ENCODE peak calls at places on chromosome 5, in eight cellular contexts. R, K, O, G, Q, X, I and L are unnamed samples.

GRCh38 chr5:140926903-140927573 is 939 bp downstream of the PCDHAC1 start:
- DNase-seq in R (no peak), K (peak; percentile 38), O (peak; percentile 61), G (no peak), Q (no peak), X (no peak), I (no peak), L (no peak)

GRCh38 chr5:83551826-83552225 is 80.3 kb downstream of the VCAN start:
- DNase-seq in R (no peak), K (no peak), O (no peak), G (peak; percentile 92), Q (no peak), X (no peak), I (no peak), L (no peak)

GRCh38 chr5:76807296-76807695 is 11.5 kb upstream of the F2RL1 start:
- DNase-seq in R (no peak), K (no peak), O (peak; percentile 40), G (peak; percentile 89), Q (no peak), X (no peak), I (no peak), L (no peak)

GRCh38 chr5:14342306-14342705 is 199.2 kb downstream of the TRIO start:
- DNase-seq in R (no peak), K (no peak), O (no peak), G (peak; percentile 66), Q (no peak), X (peak; percentile 25), I (no peak), L (no peak)

GRCh38 chr5:26229848-26230247 is 808.5 kb downstream of the CDH9 start:
- DNase-seq in R (no peak), K (no peak), O (no peak), G (no peak), Q (no peak), X (no peak), I (no peak), L (no peak)

GRCh38 chr5:98308231-98308630 is 465.2 kb upstream of the RGMB start:
- DNase-seq in R (no peak), K (no peak), O (no peak), G (no peak), Q (no peak), X (no peak), I (no peak), L (no peak)

GRCh38 chr5:129724222-129724621 is 23.7 kb upstream of the MINAR2 start:
- DNase-seq in R (no peak), K (no peak), O (no peak), G (no peak), Q (no peak), X (no peak), I (no peak), L (no peak)

GRCh38 chr5:122523776-122524175 is 211.7 kb downstream of the SNCAIP start:
- DNase-seq in R (no peak), K (no peak), O (no peak), G (no peak), Q (no peak), X (no peak), I (no peak), L (no peak)

GRCh38 chr5:94698189-94698588 is 79.7 kb downstream of the SLF1 start:
- DNase-seq in R (no peak), K (no peak), O (no peak), G (no peak), Q (no peak), X (no peak), I (no peak), L (no peak)

GRCh38 chr5:67188274-67188857 is 8.2 kb downstream of the CD180 start:
- DNase-seq in R (no peak), K (no peak), O (no peak), G (no peak), Q (no peak), X (no peak), I (no peak), L (no peak)

GRCh38 chr5:132495672-132496630 is 5.4 kb upstream of the IRF1 start:
- DNase-seq in R (peak; percentile 77), K (peak; percentile 94), O (peak; percentile 98), G (peak; percentile 82), Q (peak; percentile 74), X (peak; percentile 84), I (peak; percentile 87), L (peak; percentile 69)

GRCh38 chr5:178642351-178642909 is 15.6 kb upstream of the CLK4 start:
- DNase-seq in R (peak; percentile 99), K (no peak), O (no peak), G (peak; percentile 79), Q (no peak), X (no peak), I (no peak), L (peak; percentile 75)

GRCh38 chr5:134131165-134131564 is 16.7 kb downstream of the TCF7 start:
- DNase-seq in R (no peak), K (no peak), O (no peak), G (no peak), Q (no peak), X (no peak), I (no peak), L (no peak)

GRCh38 chr5:125372694-125373621 is 626.5 kb upstream of the ZNF608 start:
- DNase-seq in R (peak; percentile 45), K (no peak), O (peak; percentile 38), G (peak; percentile 77), Q (no peak), X (no peak), I (no peak), L (peak; percentile 17)

GRCh38 chr5:157994906-157995519 is 136.1 kb upstream of the CLINT1 start:
- DNase-seq in R (no peak), K (peak; percentile 71), O (peak; percentile 90), G (peak; percentile 54), Q (peak; percentile 73), X (peak; percentile 18), I (peak; percentile 53), L (no peak)

GRCh38 chr5:91277093-91277626 is 106.0 kb downstream of the ARRDC3 start:
- DNase-seq in R (no peak), K (no peak), O (no peak), G (no peak), Q (no peak), X (no peak), I (no peak), L (no peak)

GRCh38 chr5:132215329-132215728 is 12.3 kb downstream of the P4HA2 start:
- DNase-seq in R (peak; percentile 98), K (peak; percentile 97), O (no peak), G (peak; percentile 98), Q (peak; percentile 86), X (no peak), I (no peak), L (peak; percentile 94)

GRCh38 chr5:150073086-150073625 is 13.2 kb downstream of the CSF1R start:
- DNase-seq in R (no peak), K (no peak), O (no peak), G (no peak), Q (no peak), X (no peak), I (no peak), L (no peak)

GRCh38 chr5:36694351-36694750 is 87.9 kb downstream of the SLC1A3 start:
- DNase-seq in R (no peak), K (no peak), O (no peak), G (peak; percentile 8), Q (no peak), X (no peak), I (no peak), L (no peak)

GRCh38 chr5:19496056-19496455 is 491.9 kb downstream of the CDH18 start:
- DNase-seq in R (peak; percentile 15), K (no peak), O (no peak), G (no peak), Q (no peak), X (no peak), I (no peak), L (no peak)

GRCh38 chr5:17187401-17187800 is 30.0 kb upstream of the BASP1 start:
- DNase-seq in R (no peak), K (no peak), O (no peak), G (peak; percentile 82), Q (no peak), X (no peak), I (no peak), L (no peak)

GRCh38 chr5:40383719-40384651 is 295.7 kb upstream of the PTGER4 start:
- DNase-seq in R (no peak), K (no peak), O (no peak), G (peak; percentile 87), Q (no peak), X (no peak), I (no peak), L (peak; percentile 35)